ENCODE peak calls at places on chromosome 11, in seven cellular contexts. One of them, this sample, is unnamed.

GRCh38 chr11:108933630-108934029 is 268.8 kb downstream of the DDX10 start:
- DNase-seq in body of pancreas: no peak
- DNase-seq in PC-3: peak
- DNase-seq in GM12878: no peak
- DNase-seq in AG09319: no peak
- DNase-seq in nephron progenitor cell: no peak
- DNase-seq in mammary epithelial cell: no peak
- DNase-seq in this sample: no peak

GRCh38 chr11:8281266-8281665 is 17.6 kb upstream of the LMO1 start:
- DNase-seq in body of pancreas: peak
- DNase-seq in PC-3: no peak
- DNase-seq in GM12878: no peak
- DNase-seq in AG09319: no peak
- DNase-seq in nephron progenitor cell: no peak
- DNase-seq in mammary epithelial cell: no peak
- DNase-seq in this sample: no peak

GRCh38 chr11:2699185-2699530 is 636 bp downstream of the KCNQ1OT1 start:
- DNase-seq in body of pancreas: peak
- DNase-seq in PC-3: peak
- DNase-seq in GM12878: no peak
- DNase-seq in AG09319: no peak
- DNase-seq in nephron progenitor cell: no peak
- DNase-seq in mammary epithelial cell: peak
- DNase-seq in this sample: peak

GRCh38 chr11:2156416-2157182 is 4.4 kb downstream of the INS start:
- DNase-seq in body of pancreas: peak
- DNase-seq in PC-3: peak
- DNase-seq in GM12878: no peak
- DNase-seq in AG09319: no peak
- DNase-seq in nephron progenitor cell: peak
- DNase-seq in mammary epithelial cell: peak
- DNase-seq in this sample: peak

GRCh38 chr11:67638535-67639437 is 777 bp downstream of the TBX10 start:
- DNase-seq in body of pancreas: no peak
- DNase-seq in PC-3: no peak
- DNase-seq in GM12878: no peak
- DNase-seq in AG09319: no peak
- DNase-seq in nephron progenitor cell: no peak
- DNase-seq in mammary epithelial cell: no peak
- DNase-seq in this sample: no peak

GRCh38 chr11:130439160-130439519 is 9.3 kb upstream of the ADAMTS15 start:
- DNase-seq in body of pancreas: no peak
- DNase-seq in PC-3: no peak
- DNase-seq in GM12878: no peak
- DNase-seq in AG09319: no peak
- DNase-seq in nephron progenitor cell: no peak
- DNase-seq in mammary epithelial cell: no peak
- DNase-seq in this sample: no peak

GRCh38 chr11:114040706-114041211 is 18.8 kb upstream of the ZBTB16 start:
- DNase-seq in body of pancreas: no peak
- DNase-seq in PC-3: peak
- DNase-seq in GM12878: no peak
- DNase-seq in AG09319: no peak
- DNase-seq in nephron progenitor cell: no peak
- DNase-seq in mammary epithelial cell: peak
- DNase-seq in this sample: no peak

GRCh38 chr11:9859491-9860305 is 195.8 kb downstream of the SWAP70 start:
- DNase-seq in body of pancreas: no peak
- DNase-seq in PC-3: no peak
- DNase-seq in GM12878: no peak
- DNase-seq in AG09319: no peak
- DNase-seq in nephron progenitor cell: no peak
- DNase-seq in mammary epithelial cell: peak
- DNase-seq in this sample: no peak

GRCh38 chr11:70743941-70744351 is 345.6 kb downstream of the CTTN start:
- DNase-seq in body of pancreas: no peak
- DNase-seq in PC-3: no peak
- DNase-seq in GM12878: no peak
- DNase-seq in AG09319: no peak
- DNase-seq in nephron progenitor cell: no peak
- DNase-seq in mammary epithelial cell: no peak
- DNase-seq in this sample: no peak

GRCh38 chr11:68014157-68014965 is 4.2 kb downstream of the ALDH3B1 start:
- DNase-seq in body of pancreas: no peak
- DNase-seq in PC-3: peak
- DNase-seq in GM12878: no peak
- DNase-seq in AG09319: peak
- DNase-seq in nephron progenitor cell: no peak
- DNase-seq in mammary epithelial cell: peak
- DNase-seq in this sample: peak

GRCh38 chr11:14905104-14906033 is 13.3 kb upstream of the CYP2R1 start:
- DNase-seq in body of pancreas: peak
- DNase-seq in PC-3: no peak
- DNase-seq in GM12878: no peak
- DNase-seq in AG09319: no peak
- DNase-seq in nephron progenitor cell: no peak
- DNase-seq in mammary epithelial cell: no peak
- DNase-seq in this sample: no peak

GRCh38 chr11:65586247-65586630 is 9.4 kb downstream of the KCNK7 start:
- DNase-seq in body of pancreas: no peak
- DNase-seq in PC-3: no peak
- DNase-seq in GM12878: no peak
- DNase-seq in AG09319: no peak
- DNase-seq in nephron progenitor cell: no peak
- DNase-seq in mammary epithelial cell: no peak
- DNase-seq in this sample: no peak

GRCh38 chr11:64090811-64091516 is 55.2 kb downstream of the FLRT1 start:
- DNase-seq in body of pancreas: no peak
- DNase-seq in PC-3: no peak
- DNase-seq in GM12878: no peak
- DNase-seq in AG09319: no peak
- DNase-seq in nephron progenitor cell: no peak
- DNase-seq in mammary epithelial cell: no peak
- DNase-seq in this sample: no peak
- TF ChIP-seq CTCF in body of pancreas: no peak
- TF ChIP-seq CTCF in PC-3: peak
- TF ChIP-seq CTCF in GM12878: no peak
- TF ChIP-seq CTCF in AG09319: no peak
- TF ChIP-seq CTCF in nephron progenitor cell: no peak
- TF ChIP-seq CTCF in mammary epithelial cell: no peak
- TF ChIP-seq CTCF in this sample: no peak

DNA sequence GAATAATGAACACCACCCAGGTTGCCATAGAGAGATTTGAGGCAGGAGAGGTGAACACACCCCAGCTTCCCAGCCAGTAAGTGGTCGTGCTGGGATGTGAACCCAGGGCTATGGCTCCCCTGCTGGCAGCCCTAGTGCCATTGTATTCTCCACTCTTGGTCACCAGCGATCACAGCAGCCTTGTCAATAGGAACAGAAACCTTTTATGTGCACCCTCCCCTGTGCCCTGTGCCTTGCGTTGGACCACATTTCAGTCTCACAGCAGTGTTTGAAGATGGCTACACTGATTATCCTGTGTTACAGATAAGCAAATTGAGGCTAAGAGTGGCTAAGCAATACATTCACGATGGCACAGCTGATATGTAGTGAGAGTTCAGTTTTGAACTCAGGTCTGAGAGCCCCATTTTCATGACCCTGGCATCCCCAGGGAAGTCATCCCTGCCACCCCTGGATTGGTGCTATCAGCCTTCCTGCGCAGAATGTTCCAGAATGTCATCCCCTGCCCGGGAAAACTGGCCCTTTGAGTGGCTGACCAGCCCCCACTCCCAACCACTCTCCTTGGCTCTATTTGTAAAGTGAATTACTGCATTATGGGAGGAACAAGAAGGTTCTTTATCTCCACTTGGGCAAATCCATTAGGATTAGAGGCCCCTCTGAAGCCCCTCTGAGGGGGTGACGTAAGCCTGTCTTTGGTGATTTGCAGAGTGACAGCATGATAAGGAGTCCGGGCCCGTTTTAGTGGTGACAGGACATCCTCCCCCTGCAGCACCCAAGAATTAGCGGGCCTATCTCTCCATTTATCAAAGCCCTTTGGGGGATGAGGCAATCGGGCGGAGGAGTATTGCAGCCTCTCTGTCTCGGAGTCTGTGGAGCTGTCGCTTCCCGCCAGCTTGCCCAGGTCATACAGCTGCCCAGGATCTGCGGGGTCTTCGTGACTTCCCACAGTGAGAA is 30.9 kb downstream of the SMIM38 start:
- DNase-seq in body of pancreas: no peak
- DNase-seq in PC-3: no peak
- DNase-seq in GM12878: no peak
- DNase-seq in AG09319: no peak
- DNase-seq in nephron progenitor cell: no peak
- DNase-seq in mammary epithelial cell: no peak
- DNase-seq in this sample: no peak
- TF ChIP-seq CTCF in body of pancreas: no peak
- TF ChIP-seq CTCF in PC-3: peak
- TF ChIP-seq CTCF in GM12878: no peak
- TF ChIP-seq CTCF in AG09319: no peak
- TF ChIP-seq CTCF in nephron progenitor cell: no peak
- TF ChIP-seq CTCF in mammary epithelial cell: no peak
- TF ChIP-seq CTCF in this sample: no peak

GRCh38 chr11:57662893-57663292 is 5.0 kb upstream of the ZDHHC5 start:
- DNase-seq in body of pancreas: no peak
- DNase-seq in PC-3: peak
- DNase-seq in GM12878: no peak
- DNase-seq in AG09319: no peak
- DNase-seq in nephron progenitor cell: no peak
- DNase-seq in mammary epithelial cell: no peak
- DNase-seq in this sample: no peak
- TF ChIP-seq CTCF in body of pancreas: no peak
- TF ChIP-seq CTCF in PC-3: peak
- TF ChIP-seq CTCF in GM12878: peak
- TF ChIP-seq CTCF in AG09319: no peak
- TF ChIP-seq CTCF in nephron progenitor cell: no peak
- TF ChIP-seq CTCF in mammary epithelial cell: peak
- TF ChIP-seq CTCF in this sample: no peak

GRCh38 chr11:35486446-35486845 is 39.0 kb downstream of the PAMR1 start:
- DNase-seq in body of pancreas: no peak
- DNase-seq in PC-3: peak
- DNase-seq in GM12878: no peak
- DNase-seq in AG09319: no peak
- DNase-seq in nephron progenitor cell: no peak
- DNase-seq in mammary epithelial cell: no peak
- DNase-seq in this sample: no peak
- TF ChIP-seq CTCF in body of pancreas: no peak
- TF ChIP-seq CTCF in PC-3: no peak
- TF ChIP-seq CTCF in GM12878: no peak
- TF ChIP-seq CTCF in AG09319: no peak
- TF ChIP-seq CTCF in nephron progenitor cell: no peak
- TF ChIP-seq CTCF in mammary epithelial cell: no peak
- TF ChIP-seq CTCF in this sample: no peak

GRCh38 chr11:96241351-96241841 is 101.6 kb downstream of the MAML2 start:
- DNase-seq in body of pancreas: no peak
- DNase-seq in PC-3: no peak
- DNase-seq in GM12878: no peak
- DNase-seq in AG09319: no peak
- DNase-seq in nephron progenitor cell: no peak
- DNase-seq in mammary epithelial cell: no peak
- DNase-seq in this sample: peak
- TF ChIP-seq CTCF in body of pancreas: no peak
- TF ChIP-seq CTCF in PC-3: peak
- TF ChIP-seq CTCF in GM12878: no peak
- TF ChIP-seq CTCF in AG09319: no peak
- TF ChIP-seq CTCF in nephron progenitor cell: no peak
- TF ChIP-seq CTCF in mammary epithelial cell: peak
- TF ChIP-seq CTCF in this sample: no peak

GRCh38 chr11:110478410-110478809 is 48.7 kb downstream of the FDX1 start:
- DNase-seq in body of pancreas: no peak
- DNase-seq in PC-3: no peak
- DNase-seq in GM12878: no peak
- DNase-seq in AG09319: no peak
- DNase-seq in nephron progenitor cell: peak
- DNase-seq in mammary epithelial cell: no peak
- DNase-seq in this sample: no peak
- TF ChIP-seq CTCF in body of pancreas: no peak
- TF ChIP-seq CTCF in PC-3: peak
- TF ChIP-seq CTCF in GM12878: peak
- TF ChIP-seq CTCF in AG09319: no peak
- TF ChIP-seq CTCF in nephron progenitor cell: peak
- TF ChIP-seq CTCF in mammary epithelial cell: peak
- TF ChIP-seq CTCF in this sample: no peak

DNA sequence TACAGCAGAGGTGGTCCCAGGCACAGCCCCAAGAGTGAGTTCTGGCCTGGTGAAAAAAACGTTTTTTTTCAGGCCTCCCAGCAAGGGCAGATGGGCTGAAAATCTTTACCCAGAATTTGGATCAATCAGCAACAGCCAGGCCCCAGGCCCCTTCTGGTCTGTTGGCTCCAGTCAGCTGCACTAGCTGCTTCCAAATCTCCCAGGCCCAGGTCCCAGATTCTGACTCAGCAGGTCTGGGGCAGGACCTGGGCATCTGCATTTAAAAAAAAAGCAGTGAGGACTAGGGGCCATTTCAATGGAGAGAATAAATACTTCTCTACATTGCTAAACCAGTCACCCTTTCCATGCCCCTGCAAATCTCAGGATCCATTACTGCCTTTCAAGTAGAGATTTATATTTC is 4.3 kb downstream of the SLC15A3 start:
- DNase-seq in body of pancreas: no peak
- DNase-seq in PC-3: no peak
- DNase-seq in GM12878: no peak
- DNase-seq in AG09319: no peak
- DNase-seq in nephron progenitor cell: no peak
- DNase-seq in mammary epithelial cell: no peak
- DNase-seq in this sample: no peak
- TF ChIP-seq CTCF in body of pancreas: no peak
- TF ChIP-seq CTCF in PC-3: no peak
- TF ChIP-seq CTCF in GM12878: no peak
- TF ChIP-seq CTCF in AG09319: no peak
- TF ChIP-seq CTCF in nephron progenitor cell: no peak
- TF ChIP-seq CTCF in mammary epithelial cell: no peak
- TF ChIP-seq CTCF in this sample: no peak